ENCODE peak calls at places on chromosomes 1 and 21, in eight cellular contexts. Q is sigmoid colon, K is HFF-Myc, W is brain microvascular endothelial cell, O is esophagus squamous epithelium, N is psoas muscle, G is tibial nerve, T is MM.1S. A is an unnamed sample.

GRCh38 chr1:145828368-145829016 is 4.5 kb downstream of the POLR3C start:
- DNase-seq in G (no peak), N (no peak), Q (no peak), W (no peak), K (no peak), O (no peak), T (no peak), A (no peak)

GRCh38 chr1:41360074-41361027 is 883 bp upstream of the FOXO6 start:
- DNase-seq in Q (no peak), N (no peak), O (no peak), K (no peak), T (no peak), W (no peak), G (no peak), A (no peak)

GRCh38 chr1:205664399-205665108 is 15.8 kb downstream of the SLC45A3 start:
- DNase-seq in N (no peak), W (no peak), O (no peak), K (no peak), T (no peak), G (no peak), Q (no peak), A (no peak)

GRCh38 chr1:169472759-169473158 is 13.0 kb downstream of the SLC19A2 start:
- DNase-seq in O (no peak), T (no peak), N (no peak), Q (no peak), G (no peak), W (no peak), K (no peak), A (no peak)

GRCh38 chr1:223153177-223154119 is 10.4 kb upstream of the TLR5 start:
- DNase-seq in Q (peak; percentile 9), K (no peak), T (no peak), G (no peak), O (no peak), N (no peak), W (peak; percentile 32), A (no peak)

GRCh38 chr1:230327892-230328284 is 98.2 kb downstream of the PGBD5 start:
- DNase-seq in W (peak; percentile 14), T (no peak), G (no peak), Q (no peak), O (no peak), K (no peak), N (no peak), A (no peak)

GRCh38 chr1:221517961-221518360 is 223.9 kb downstream of the DUSP10 start:
- DNase-seq in Q (no peak), W (no peak), K (no peak), N (no peak), O (no peak), T (no peak), G (no peak), A (no peak)

GRCh38 chr1:190564117-190564516 is 86.5 kb upstream of the BRINP3 start:
- DNase-seq in O (no peak), G (no peak), W (no peak), T (no peak), K (no peak), Q (no peak), N (no peak), A (no peak)

GRCh38 chr1:248890549-248891498 is 15.2 kb upstream of the PGBD2 start:
- DNase-seq in Q (no peak), W (no peak), T (no peak), O (no peak), K (no peak), N (no peak), G (no peak), A (no peak)

GRCh38 chr1:185244015-185244747 is 72.9 kb downstream of the IVNS1ABP start:
- DNase-seq in K (peak; percentile 14), N (no peak), Q (no peak), T (no peak), G (no peak), W (peak; percentile 93), O (no peak), A (peak; percentile 34)

GRCh38 chr1:203797948-203798347 is 2.5 kb downstream of the ZBED6 start:
- DNase-seq in N (no peak), G (peak; percentile 17), W (no peak), K (no peak), Q (peak; percentile 69), O (no peak), T (no peak), A (no peak)

GRCh38 chr21:43919871-43920801 is 55.1 kb downstream of the AGPAT3 start:
- DNase-seq in T (no peak), O (no peak), W (no peak), Q (no peak), G (no peak), K (no peak), N (peak; percentile 53), A (no peak)

GRCh38 chr1:224178894-224179293 is 4.1 kb upstream of the DEGS1 start:
- DNase-seq in K (no peak), Q (no peak), T (no peak), W (no peak), O (no peak), N (no peak), G (no peak), A (no peak)

GRCh38 chr1:52296345-52296744 is 69.7 kb downstream of the CC2D1B start:
- DNase-seq in T (peak; percentile 65), O (no peak), K (peak; percentile 36), Q (no peak), G (peak; percentile 42), W (peak; percentile 46), N (no peak), A (peak; percentile 12)

GRCh38 chr21:14825405-14826032 is 239.3 kb downstream of the NRIP1 start:
- DNase-seq in O (no peak), G (no peak), K (no peak), N (no peak), W (no peak), T (peak; percentile 73), Q (no peak), A (no peak)

GRCh38 chr1:206059354-206059915 is 6.5 kb downstream of the RHEX start:
- DNase-seq in T (no peak), O (no peak), G (no peak), Q (no peak), N (no peak), W (no peak), K (no peak), A (no peak)

GRCh38 chr1:195019385-195019784 is 1588.9 kb downstream of the KCNT2 start:
- DNase-seq in K (no peak), N (no peak), Q (no peak), O (no peak), W (no peak), G (no peak), T (no peak), A (no peak)

GRCh38 chr1:220272047-220272840 is at the start of gene RAB3GAP2:
- DNase-seq in K (peak; percentile 85), W (peak; percentile 92), Q (peak; percentile 98), O (peak; percentile 81), T (peak; percentile 99), G (peak; percentile 87), N (peak; percentile 97), A (no peak)

GRCh38 chr1:55472784-55473183 is 257.6 kb upstream of the USP24 start:
- DNase-seq in N (no peak), K (no peak), W (no peak), T (no peak), O (no peak), Q (no peak), G (no peak), A (no peak)

GRCh38 chr1:177216587-177217202 is 45.9 kb downstream of the BRINP2 start:
- DNase-seq in Q (no peak), G (no peak), O (no peak), N (no peak), K (no peak), T (no peak), W (no peak), A (no peak)

GRCh38 chr1:151773698-151774097 is 10.4 kb upstream of the MRPL9 start:
- DNase-seq in K (no peak), Q (no peak), T (no peak), N (no peak), G (no peak), O (no peak), W (peak; percentile 9), A (no peak)

GRCh38 chr1:67018574-67018973 is 35.4 kb downstream of the SLC35D1 start:
- DNase-seq in N (no peak), W (no peak), Q (no peak), G (no peak), O (no peak), K (no peak), T (no peak), A (no peak)

GRCh38 chr1:207404849-207405525 is 49.1 kb upstream of the CR2 start:
- DNase-seq in Q (no peak), W (peak; percentile 36), G (no peak), O (no peak), T (peak; percentile 85), N (no peak), K (peak; percentile 43), A (peak; percentile 28)

GRCh38 chr1:54376085-54377039 is 29.8 kb downstream of the SSBP3 start:
- DNase-seq in G (no peak), W (no peak), Q (no peak), O (no peak), T (peak; percentile 94), N (no peak), K (no peak), A (no peak)
- TF ChIP-seq CTCF in G (no peak), W (no peak), Q (no peak), O (no peak), T (no peak), N (no peak), K (no peak), A (no peak)

GRCh38 chr1:160117709-160118183 is 2.2 kb downstream of the ATP1A2 start:
- DNase-seq in G (peak; percentile 35), Q (peak; percentile 89), W (no peak), N (peak; percentile 86), O (no peak), K (no peak), T (no peak), A (no peak)
- H3K4me3 ChIP-seq in G (peak overlapping the region; percentile 58), Q (peak overlapping the region; percentile 59), W (no peak overlapping the region), N (peak overlapping the region; percentile 82), O (peak overlapping the region; percentile 43), K (no peak overlapping the region), T (no peak overlapping the region), A (no peak overlapping the region)

GRCh38 chr1:82094136-82094535 is 293.4 kb downstream of the ADGRL2 start:
- DNase-seq in T (no peak), O (no peak), K (no peak), G (no peak), N (no peak), Q (no peak), W (no peak), A (no peak)

GRCh38 chr1:82090104-82090503 is 289.4 kb downstream of the ADGRL2 start:
- DNase-seq in O (no peak), W (no peak), Q (no peak), G (no peak), K (no peak), N (no peak), T (no peak), A (no peak)

GRCh38 chr1:82091274-82091673 is 290.5 kb downstream of the ADGRL2 start:
- DNase-seq in O (no peak), W (no peak), T (no peak), Q (no peak), K (no peak), G (no peak), N (no peak), A (no peak)

GRCh38 chr1:82086739-82087138 is 286.0 kb downstream of the ADGRL2 start:
- DNase-seq in W (peak; percentile 47), Q (no peak), K (no peak), G (no peak), T (no peak), N (no peak), O (no peak), A (no peak)

GRCh38 chr1:82091729-82092128 is 291.0 kb downstream of the ADGRL2 start:
- DNase-seq in W (peak; percentile 14), K (no peak), N (no peak), Q (no peak), T (no peak), G (peak; percentile 29), O (no peak), A (no peak)
- TF ChIP-seq CTCF in W (no peak), K (no peak), N (no peak), Q (no peak), T (peak; percentile 8), G (peak; percentile 12), O (no peak), A (no peak)

GRCh38 chr1:119653839-119654170 is 5.7 kb upstream of the ZNF697 start:
- DNase-seq in N (no peak), Q (no peak), T (no peak), O (no peak), K (no peak), G (no peak), W (no peak), A (peak; percentile 56)
- H3K4me3 ChIP-seq in N (no peak overlapping the region), Q (no peak overlapping the region), T (no peak overlapping the region), O (no peak overlapping the region), K (no peak overlapping the region), G (no peak overlapping the region), W (no peak overlapping the region), A (no peak overlapping the region)

A was measured in AG04449.